ENCODE peak calls at places on chromosomes 16 and 17, in four cellular contexts. E is GM12878, L is HepG2, N is K562. C is an unnamed sample.

GRCh38 chr17:63537001-63537400 is 13.3 kb upstream of the DCAF7 start:
- DNase-seq in E (no peak), L (no peak), N (no peak), C (no peak)

GRCh38 chr16:15820837-15821236 is 36.0 kb downstream of the MYH11 start:
- DNase-seq in E (no peak), L (no peak), N (no peak), C (no peak)

GRCh38 chr16:56869513-56870270 is 4.7 kb downstream of the SLC12A3 start:
- DNase-seq in E (no peak), L (peak; percentile 77), N (peak; percentile 84), C (no peak)

GRCh38 chr16:23859713-23860269 is 24.0 kb downstream of the PRKCB start:
- DNase-seq in E (no peak), L (no peak), N (no peak), C (no peak)

GRCh38 chr17:60827920-60828319 is 150.3 kb downstream of the BCAS3 start:
- DNase-seq in E (no peak), L (no peak), N (no peak), C (no peak)

GRCh38 chr17:81491193-81491592 is 21.4 kb downstream of the ACTG1 start:
- DNase-seq in E (no peak), L (no peak), N (no peak), C (no peak)

GRCh38 chr17:68294196-68294555 is 2.9 kb downstream of the ARSG start:
- DNase-seq in E (no peak), L (no peak), N (no peak), C (no peak)

GRCh38 chr17:40068917-40069750 is 6.4 kb downstream of the THRA start:
- DNase-seq in E (peak; percentile 35), L (no peak), N (peak; percentile 76), C (peak; percentile 75)

GRCh38 chr17:371583-371982 is 19.0 kb upstream of the RPH3AL start:
- DNase-seq in E (no peak), L (no peak), N (no peak), C (no peak)

GRCh38 chr16:14364112-14364385 is 266.0 kb downstream of the PARN start:
- DNase-seq in E (no peak), L (no peak), N (no peak), C (no peak)

GRCh38 chr17:38604479-38605229 is 1.1 kb downstream of the SRCIN1 start:
- DNase-seq in E (no peak), L (peak; percentile 36), N (peak; percentile 85), C (no peak)

GRCh38 chr16:75506567-75506966 is 11.3 kb upstream of the CHST6 start:
- DNase-seq in E (no peak), L (peak; percentile 79), N (no peak), C (no peak)

GRCh38 chr17:75899353-75899752 is 2.6 kb upstream of the TRIM65 start:
- DNase-seq in E (no peak), L (no peak), N (no peak), C (no peak)

GRCh38 chr16:17350212-17350611 is 120.5 kb downstream of the XYLT1 start:
- DNase-seq in E (no peak), L (no peak), N (no peak), C (no peak)

GRCh38 chr17:37605081-37605480 is 4.1 kb downstream of the SYNRG start:
- DNase-seq in E (no peak), L (no peak), N (no peak), C (no peak)

GRCh38 chr17:73643846-73644144 is 450 bp downstream of the SDK2 start:
- DNase-seq in E (no peak), L (no peak), N (no peak), C (no peak)

GRCh38 chr17:37519241-37519985 is 29.7 kb downstream of the DUSP14 start:
- DNase-seq in E (no peak), L (no peak), N (peak; percentile 33), C (no peak)

GRCh38 chr16:85689285-85689949 is 663 bp upstream of the GINS2 start:
- DNase-seq in E (no peak), L (no peak), N (no peak), C (no peak)

GRCh38 chr16:10931977-10932632 is 10.2 kb downstream of the DEXI start:
- DNase-seq in E (no peak), L (no peak), N (no peak), C (no peak)

GRCh38 chr17:1779571-1780074 is 17.8 kb downstream of the SERPINF1 start:
- DNase-seq in E (no peak), L (no peak), N (no peak), C (peak; percentile 76)
- TF ChIP-seq POLR2AphosphoS5 in E (no peak), L (no peak), N (no peak), C (peak; percentile 45)

GRCh38 chr17:79281803-79282202 is 207.2 kb downstream of the ENGASE start:
- DNase-seq in E (no peak), L (peak; percentile 17), N (no peak), C (no peak)
- TF ChIP-seq EZH2 in E (no peak), L (no peak), N (no peak), C (no peak)

GRCh38 chr16:49701867-49702494 is 153.9 kb downstream of the ZNF423 start:
- DNase-seq in E (no peak), L (no peak), N (no peak), C (no peak)
- TF ChIP-seq MYC in E (no peak), L (no peak), N (no peak), C (no peak)

GRCh38 chr16:64641343-64641742 is 480.5 kb downstream of the CDH11 start:
- DNase-seq in E (no peak), L (no peak), N (no peak), C (no peak)
- TF ChIP-seq POLR2AphosphoS5 in E (no peak), L (no peak), N (no peak), C (no peak)

DNA sequence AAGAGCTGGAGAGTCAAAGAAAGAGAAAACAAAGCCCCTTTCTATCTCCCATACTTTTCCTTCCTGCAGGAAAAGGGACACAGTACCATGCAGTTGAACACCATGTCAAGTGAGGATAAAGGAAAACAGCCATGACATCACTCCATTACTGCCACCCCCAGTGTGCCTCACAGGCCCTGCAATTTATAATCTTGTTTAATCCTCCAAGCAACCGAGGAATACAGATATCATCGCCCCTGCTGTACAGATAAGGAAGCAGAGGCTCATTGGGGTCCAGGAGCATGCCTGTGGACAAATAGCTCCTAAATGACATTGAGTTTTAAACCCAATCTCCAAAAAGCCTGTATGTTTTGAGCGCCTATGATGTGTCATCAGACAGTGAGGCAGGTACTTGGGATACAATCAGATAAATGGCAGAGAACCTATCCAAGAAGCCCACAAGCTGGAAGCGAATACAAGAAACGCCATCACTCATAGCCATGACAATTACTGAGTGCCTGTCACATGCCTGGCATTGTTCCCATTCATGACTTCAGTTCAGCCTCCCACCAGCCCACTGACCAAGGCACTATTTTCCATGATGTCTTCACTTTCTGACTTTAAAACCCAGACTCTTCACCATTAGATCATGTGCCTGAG is 45.5 kb downstream of the CPPED1 start:
- DNase-seq in E (no peak), L (no peak), N (no peak), C (peak; percentile 84)
- TF ChIP-seq EZH2 in E (no peak), L (no peak), N (no peak), C (no peak)